ENCODE peak calls at places on chromosomes 5 and 9, in six cellular contexts. N is SW480; H is stimulated activated CD4-positive, alpha-beta T cell treated with anti-CD3 and anti-CD28 coated beads, Interleukin-1b, Interleukin-23, amount 100 ng/mL, for 24 hours; X is effector memory CD8-positive, alpha-beta T cell; G is Ammon's horn; F is AG10803. S is an unnamed sample.

GRCh38 chr5:58937031-58937681 is 354.3 kb downstream of the RAB3C start:
- DNase-seq in F (no peak), G (no peak), H (no peak), N (no peak), X (no peak), S (no peak)

GRCh38 chr5:126868338-126868737 is 91.4 kb downstream of the LMNB1 start:
- DNase-seq in F (no peak), N (no peak), X (no peak), G (no peak), H (no peak), S (no peak)

GRCh38 chr5:128378196-128378595 is 159.8 kb downstream of the FBN2 start:
- DNase-seq in G (no peak), N (no peak), H (no peak), X (no peak), F (no peak), S (no peak)

GRCh38 chr9:133374612-133375115 is 1.2 kb downstream of the SURF4 start:
- DNase-seq in F (peak), X (no peak), H (no peak), G (no peak), N (no peak), S (no peak)

GRCh38 chr9:105993051-105993854 is 298.9 kb downstream of the TMEM38B start:
- DNase-seq in H (no peak), N (no peak), X (no peak), F (no peak), G (peak), S (peak)

GRCh38 chr9:80305136-80305535 is 733.4 kb downstream of the TLE4 start:
- DNase-seq in F (no peak), X (no peak), H (no peak), N (no peak), G (no peak), S (no peak)

GRCh38 chr9:93088656-93089015 is 7.4 kb upstream of the CARD19 start:
- DNase-seq in G (no peak), N (no peak), H (no peak), X (no peak), F (no peak), S (no peak)

GRCh38 chr9:23123048-23123632 is 676.5 kb downstream of the DMRTA1 start:
- DNase-seq in X (no peak), N (peak), G (peak), F (peak), H (no peak), S (peak)

GRCh38 chr9:133569109-133569785 is 34.7 kb downstream of the ADAMTSL2 start:
- DNase-seq in H (no peak), N (no peak), G (peak), F (no peak), X (no peak), S (no peak)

GRCh38 chr9:127241354-127241753 is 23.2 kb upstream of the GARNL3 start:
- DNase-seq in H (no peak), X (no peak), F (no peak), G (no peak), N (no peak), S (no peak)

S was measured in globus pallidus.